ENCODE peak calls at places on chromosomes 2 and 18, in seven cellular contexts. One of them, this sample, is unnamed.

GRCh38 chr2:8564475-8564874 is 117.4 kb upstream of the ID2 start:
- DNase-seq in activated B cell treated with CpG ODN at 0.5 μM for 24 hours: no peak
- DNase-seq in type B pancreatic cell: no peak
- DNase-seq in HFF-Myc: no peak
- DNase-seq in mucosa of descending colon: no peak
- DNase-seq in GM13976: no peak
- DNase-seq in WERI-Rb-1: no peak
- DNase-seq in this sample: no peak

GRCh38 chr2:75709297-75709696 is 1.4 kb downstream of the GCFC2 start:
- DNase-seq in activated B cell treated with CpG ODN at 0.5 μM for 24 hours: no peak
- DNase-seq in type B pancreatic cell: no peak
- DNase-seq in HFF-Myc: no peak
- DNase-seq in mucosa of descending colon: no peak
- DNase-seq in GM13976: no peak
- DNase-seq in WERI-Rb-1: no peak
- DNase-seq in this sample: no peak

GRCh38 chr2:211144974-211145373 is 588.6 kb downstream of the CPS1 start:
- DNase-seq in activated B cell treated with CpG ODN at 0.5 μM for 24 hours: no peak
- DNase-seq in type B pancreatic cell: no peak
- DNase-seq in HFF-Myc: no peak
- DNase-seq in mucosa of descending colon: no peak
- DNase-seq in GM13976: no peak
- DNase-seq in WERI-Rb-1: no peak
- DNase-seq in this sample: no peak

GRCh38 chr2:40317047-40317446 is 134.8 kb downstream of the SLC8A1 start:
- DNase-seq in activated B cell treated with CpG ODN at 0.5 μM for 24 hours: no peak
- DNase-seq in type B pancreatic cell: no peak
- DNase-seq in HFF-Myc: no peak
- DNase-seq in mucosa of descending colon: no peak
- DNase-seq in GM13976: no peak
- DNase-seq in WERI-Rb-1: no peak
- DNase-seq in this sample: no peak

GRCh38 chr2:162716122-162716521 is 122.4 kb downstream of the KCNH7 start:
- DNase-seq in activated B cell treated with CpG ODN at 0.5 μM for 24 hours: no peak
- DNase-seq in type B pancreatic cell: no peak
- DNase-seq in HFF-Myc: no peak
- DNase-seq in mucosa of descending colon: no peak
- DNase-seq in GM13976: no peak
- DNase-seq in WERI-Rb-1: no peak
- DNase-seq in this sample: no peak

GRCh38 chr2:131584940-131585339 is 57.3 kb downstream of the CCDC74A start:
- DNase-seq in activated B cell treated with CpG ODN at 0.5 μM for 24 hours: no peak
- DNase-seq in type B pancreatic cell: no peak
- DNase-seq in HFF-Myc: no peak
- DNase-seq in mucosa of descending colon: no peak
- DNase-seq in GM13976: peak
- DNase-seq in WERI-Rb-1: no peak
- DNase-seq in this sample: no peak

GRCh38 chr2:201734111-201734510 is 35.7 kb upstream of the MPP4 start:
- DNase-seq in activated B cell treated with CpG ODN at 0.5 μM for 24 hours: no peak
- DNase-seq in type B pancreatic cell: no peak
- DNase-seq in HFF-Myc: no peak
- DNase-seq in mucosa of descending colon: no peak
- DNase-seq in GM13976: no peak
- DNase-seq in WERI-Rb-1: no peak
- DNase-seq in this sample: no peak

GRCh38 chr2:112642961-112643360 is 2.8 kb upstream of the SLC20A1 start:
- DNase-seq in activated B cell treated with CpG ODN at 0.5 μM for 24 hours: no peak
- DNase-seq in type B pancreatic cell: no peak
- DNase-seq in HFF-Myc: no peak
- DNase-seq in mucosa of descending colon: no peak
- DNase-seq in GM13976: no peak
- DNase-seq in WERI-Rb-1: no peak
- DNase-seq in this sample: no peak

GRCh38 chr2:68971591-68972231 is 2.7 kb upstream of the GKN1 start:
- DNase-seq in activated B cell treated with CpG ODN at 0.5 μM for 24 hours: no peak
- DNase-seq in type B pancreatic cell: no peak
- DNase-seq in HFF-Myc: peak
- DNase-seq in mucosa of descending colon: no peak
- DNase-seq in GM13976: no peak
- DNase-seq in WERI-Rb-1: no peak
- DNase-seq in this sample: peak

GRCh38 chr2:88090446-88091283 is 23.0 kb downstream of the SMYD1 start:
- DNase-seq in activated B cell treated with CpG ODN at 0.5 μM for 24 hours: no peak
- DNase-seq in type B pancreatic cell: no peak
- DNase-seq in HFF-Myc: no peak
- DNase-seq in mucosa of descending colon: no peak
- DNase-seq in GM13976: no peak
- DNase-seq in WERI-Rb-1: no peak
- DNase-seq in this sample: no peak

GRCh38 chr2:175806570-175806969 is 195.5 kb downstream of the LNPK start:
- DNase-seq in activated B cell treated with CpG ODN at 0.5 μM for 24 hours: no peak
- DNase-seq in type B pancreatic cell: no peak
- DNase-seq in HFF-Myc: no peak
- DNase-seq in mucosa of descending colon: no peak
- DNase-seq in GM13976: no peak
- DNase-seq in WERI-Rb-1: no peak
- DNase-seq in this sample: no peak

GRCh38 chr2:205060269-205060668 is 515.0 kb downstream of the PARD3B start:
- DNase-seq in activated B cell treated with CpG ODN at 0.5 μM for 24 hours: no peak
- DNase-seq in type B pancreatic cell: no peak
- DNase-seq in HFF-Myc: peak
- DNase-seq in mucosa of descending colon: no peak
- DNase-seq in GM13976: no peak
- DNase-seq in WERI-Rb-1: no peak
- DNase-seq in this sample: peak

GRCh38 chr2:62014102-62014501 is 108.6 kb downstream of the COMMD1 start:
- DNase-seq in activated B cell treated with CpG ODN at 0.5 μM for 24 hours: no peak
- DNase-seq in type B pancreatic cell: no peak
- DNase-seq in HFF-Myc: peak
- DNase-seq in mucosa of descending colon: peak
- DNase-seq in GM13976: no peak
- DNase-seq in WERI-Rb-1: peak
- DNase-seq in this sample: peak

GRCh38 chr2:101679037-101679726 is 18.3 kb upstream of the MAP4K4 start:
- DNase-seq in activated B cell treated with CpG ODN at 0.5 μM for 24 hours: no peak
- DNase-seq in type B pancreatic cell: no peak
- DNase-seq in HFF-Myc: no peak
- DNase-seq in mucosa of descending colon: no peak
- DNase-seq in GM13976: no peak
- DNase-seq in WERI-Rb-1: no peak
- DNase-seq in this sample: no peak

GRCh38 chr2:19851116-19851515 is 50.7 kb downstream of the TTC32 start:
- DNase-seq in activated B cell treated with CpG ODN at 0.5 μM for 24 hours: no peak
- DNase-seq in type B pancreatic cell: peak
- DNase-seq in HFF-Myc: no peak
- DNase-seq in mucosa of descending colon: no peak
- DNase-seq in GM13976: no peak
- DNase-seq in WERI-Rb-1: no peak
- DNase-seq in this sample: no peak

GRCh38 chr2:117551858-117552257 is 262.6 kb upstream of the DDX18 start:
- DNase-seq in activated B cell treated with CpG ODN at 0.5 μM for 24 hours: no peak
- DNase-seq in type B pancreatic cell: no peak
- DNase-seq in HFF-Myc: no peak
- DNase-seq in mucosa of descending colon: no peak
- DNase-seq in GM13976: no peak
- DNase-seq in WERI-Rb-1: no peak
- DNase-seq in this sample: no peak

GRCh38 chr2:237511421-237511820 is 24.4 kb downstream of the MLPH start:
- DNase-seq in activated B cell treated with CpG ODN at 0.5 μM for 24 hours: no peak
- DNase-seq in type B pancreatic cell: no peak
- DNase-seq in HFF-Myc: no peak
- DNase-seq in mucosa of descending colon: no peak
- DNase-seq in GM13976: no peak
- DNase-seq in WERI-Rb-1: no peak
- DNase-seq in this sample: peak

DNA sequence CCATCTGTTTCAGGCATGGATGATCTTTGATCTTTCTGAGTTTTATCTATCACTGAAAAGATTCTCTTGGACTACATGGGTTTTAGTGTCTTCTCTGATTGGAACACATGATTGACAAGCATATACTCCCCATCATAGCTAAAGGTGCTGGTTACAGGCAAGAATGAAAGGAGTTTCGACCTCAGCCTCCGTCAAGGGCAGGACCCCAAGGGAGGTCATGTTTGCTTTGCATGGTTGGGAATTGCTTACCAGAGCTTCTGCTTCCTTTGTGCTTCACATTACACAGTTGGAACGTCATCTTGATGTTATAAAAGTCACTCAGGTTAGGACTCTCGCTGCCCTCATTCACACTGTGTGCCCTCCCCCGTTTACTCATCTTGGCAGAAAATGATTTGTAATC is 287.7 kb downstream of the PIK3C3 start:
- DNase-seq in activated B cell treated with CpG ODN at 0.5 μM for 24 hours: no peak
- DNase-seq in type B pancreatic cell: no peak
- DNase-seq in HFF-Myc: no peak
- DNase-seq in mucosa of descending colon: no peak
- DNase-seq in GM13976: no peak
- DNase-seq in WERI-Rb-1: no peak
- DNase-seq in this sample: no peak
- TF ChIP-seq CTCF in activated B cell treated with CpG ODN at 0.5 μM for 24 hours: no peak
- TF ChIP-seq CTCF in type B pancreatic cell: no peak
- TF ChIP-seq CTCF in HFF-Myc: no peak
- TF ChIP-seq CTCF in mucosa of descending colon: no peak
- TF ChIP-seq CTCF in GM13976: no peak
- TF ChIP-seq CTCF in WERI-Rb-1: no peak
- TF ChIP-seq CTCF in this sample: no peak

DNA sequence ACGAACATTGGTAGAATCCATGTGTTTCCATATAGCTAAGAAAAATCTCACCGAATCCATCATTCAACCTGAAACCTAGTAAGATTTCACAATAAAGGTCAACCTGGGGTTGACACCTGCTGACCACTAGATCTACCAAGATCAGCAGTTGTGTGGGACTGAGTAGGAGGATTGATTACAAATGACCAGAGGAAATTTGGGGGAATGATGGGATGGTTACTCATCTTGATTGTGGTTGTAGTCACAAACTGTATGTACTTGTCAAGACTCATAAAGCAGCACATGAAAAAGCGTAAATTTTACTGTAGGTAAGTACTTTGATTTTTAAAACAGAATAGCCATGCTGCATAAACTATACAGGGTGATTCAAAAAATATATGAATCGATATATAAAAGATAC is 14.7 kb downstream of the DAPL1 start:
- DNase-seq in activated B cell treated with CpG ODN at 0.5 μM for 24 hours: no peak
- DNase-seq in type B pancreatic cell: no peak
- DNase-seq in HFF-Myc: no peak
- DNase-seq in mucosa of descending colon: no peak
- DNase-seq in GM13976: no peak
- DNase-seq in WERI-Rb-1: no peak
- DNase-seq in this sample: no peak
- TF ChIP-seq CTCF in activated B cell treated with CpG ODN at 0.5 μM for 24 hours: no peak
- TF ChIP-seq CTCF in type B pancreatic cell: no peak
- TF ChIP-seq CTCF in HFF-Myc: no peak
- TF ChIP-seq CTCF in mucosa of descending colon: no peak
- TF ChIP-seq CTCF in GM13976: no peak
- TF ChIP-seq CTCF in WERI-Rb-1: no peak
- TF ChIP-seq CTCF in this sample: no peak

DNA sequence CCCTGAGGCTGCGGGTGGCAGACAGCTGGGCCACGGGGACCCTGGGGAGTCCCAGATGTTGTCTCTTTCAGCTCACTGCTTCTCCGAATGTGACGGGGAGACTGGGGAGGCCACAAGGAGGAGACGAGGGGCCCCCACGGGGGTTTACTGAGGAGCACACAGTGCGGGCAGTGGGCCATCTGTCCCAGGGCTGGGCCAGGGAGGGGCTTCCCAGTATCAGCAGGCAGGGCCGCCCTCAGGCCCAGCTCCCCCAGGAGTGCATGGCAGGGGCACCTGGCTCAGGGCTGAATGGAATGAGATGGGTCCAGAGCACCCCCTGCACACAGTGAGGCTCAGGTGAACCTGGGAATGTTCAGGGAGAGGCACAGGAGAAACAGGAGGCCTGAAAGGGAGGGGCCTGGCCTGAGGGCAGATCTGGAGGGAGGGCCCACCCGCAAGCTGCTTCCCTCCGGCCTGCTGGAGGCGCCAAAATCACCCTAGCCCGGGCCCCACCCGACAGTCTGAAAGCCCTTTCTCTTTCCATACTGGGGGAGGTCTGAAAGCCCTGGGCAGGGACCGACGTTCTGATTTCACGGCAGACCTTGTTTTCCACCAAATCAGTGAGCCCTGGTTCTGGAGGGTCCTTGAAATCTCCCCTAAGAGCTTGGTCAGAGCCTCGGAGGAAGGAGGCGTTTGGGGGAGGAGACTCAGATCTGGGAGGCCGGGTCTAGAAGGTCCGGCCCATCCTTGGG is 35.5 kb upstream of the PTMA start:
- DNase-seq in activated B cell treated with CpG ODN at 0.5 μM for 24 hours: peak
- DNase-seq in type B pancreatic cell: no peak
- DNase-seq in HFF-Myc: no peak
- DNase-seq in mucosa of descending colon: peak
- DNase-seq in GM13976: peak
- DNase-seq in WERI-Rb-1: peak
- DNase-seq in this sample: no peak
- TF ChIP-seq CTCF in activated B cell treated with CpG ODN at 0.5 μM for 24 hours: no peak
- TF ChIP-seq CTCF in type B pancreatic cell: peak
- TF ChIP-seq CTCF in HFF-Myc: peak
- TF ChIP-seq CTCF in mucosa of descending colon: no peak
- TF ChIP-seq CTCF in GM13976: peak
- TF ChIP-seq CTCF in WERI-Rb-1: peak
- TF ChIP-seq CTCF in this sample: peak

GRCh38 chr18:48928787-48929186 is 22.0 kb downstream of the SMAD7 start:
- DNase-seq in activated B cell treated with CpG ODN at 0.5 μM for 24 hours: peak
- DNase-seq in type B pancreatic cell: no peak
- DNase-seq in HFF-Myc: no peak
- DNase-seq in mucosa of descending colon: peak
- DNase-seq in GM13976: no peak
- DNase-seq in WERI-Rb-1: no peak
- DNase-seq in this sample: no peak

GRCh38 chr18:48923746-48924580 is 26.8 kb downstream of the SMAD7 start:
- DNase-seq in activated B cell treated with CpG ODN at 0.5 μM for 24 hours: no peak
- DNase-seq in type B pancreatic cell: no peak
- DNase-seq in HFF-Myc: no peak
- DNase-seq in mucosa of descending colon: no peak
- DNase-seq in GM13976: peak
- DNase-seq in WERI-Rb-1: no peak
- DNase-seq in this sample: no peak

GRCh38 chr18:48924621-48925601 is 25.9 kb downstream of the SMAD7 start:
- DNase-seq in activated B cell treated with CpG ODN at 0.5 μM for 24 hours: no peak
- DNase-seq in type B pancreatic cell: no peak
- DNase-seq in HFF-Myc: no peak
- DNase-seq in mucosa of descending colon: no peak
- DNase-seq in GM13976: no peak
- DNase-seq in WERI-Rb-1: no peak
- DNase-seq in this sample: no peak

GRCh38 chr18:48927286-48928080 is 23.3 kb downstream of the SMAD7 start:
- DNase-seq in activated B cell treated with CpG ODN at 0.5 μM for 24 hours: no peak
- DNase-seq in type B pancreatic cell: no peak
- DNase-seq in HFF-Myc: no peak
- DNase-seq in mucosa of descending colon: no peak
- DNase-seq in GM13976: no peak
- DNase-seq in WERI-Rb-1: no peak
- DNase-seq in this sample: no peak

DNA sequence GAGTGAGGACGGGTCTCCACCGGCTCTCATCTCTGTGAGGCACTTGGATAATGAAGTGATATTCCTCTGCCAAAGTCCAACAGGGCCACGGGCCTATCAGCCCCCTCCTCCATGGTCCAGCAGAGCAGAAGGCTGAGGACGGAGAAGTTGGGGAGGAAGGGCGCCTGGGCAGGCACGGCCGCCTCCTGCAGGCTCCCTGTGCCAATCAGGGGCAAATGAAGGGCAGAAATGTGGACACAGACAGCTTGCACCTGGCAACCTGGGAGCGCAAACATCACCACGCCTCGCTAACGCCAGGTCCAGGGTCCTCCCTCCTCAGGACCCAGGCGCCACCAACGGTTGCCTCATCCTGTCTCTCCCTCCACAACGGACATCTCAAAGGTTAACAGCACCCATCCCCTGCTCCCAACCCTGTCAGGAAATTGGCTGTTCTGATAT is 24.3 kb downstream of the SMAD7 start:
- DNase-seq in activated B cell treated with CpG ODN at 0.5 μM for 24 hours: no peak
- DNase-seq in type B pancreatic cell: no peak
- DNase-seq in HFF-Myc: no peak
- DNase-seq in mucosa of descending colon: peak
- DNase-seq in GM13976: no peak
- DNase-seq in WERI-Rb-1: no peak
- DNase-seq in this sample: no peak
- TF ChIP-seq CTCF in activated B cell treated with CpG ODN at 0.5 μM for 24 hours: no peak
- TF ChIP-seq CTCF in type B pancreatic cell: no peak
- TF ChIP-seq CTCF in HFF-Myc: no peak
- TF ChIP-seq CTCF in mucosa of descending colon: no peak
- TF ChIP-seq CTCF in GM13976: no peak
- TF ChIP-seq CTCF in WERI-Rb-1: no peak
- TF ChIP-seq CTCF in this sample: no peak